ENCODE peak calls at places on chromosomes 16 and 17, in six cellular contexts. Y is mesothelial cell of epicardium; O is activated naive CD4-positive, alpha-beta T cell treated with anti-CD3 and anti-CD28 coated beads, Interleukin-2, amount 10 ng/mL, durations not matched to agents 7 days and 5 days; J is naive B cell; L is ovary; S is NCI-H1105. R is an unnamed sample.

GRCh38 chr16:53509906-53510703 is 7.1 kb upstream of the AKTIP start:
- DNase-seq in Y (peak; percentile 62), O (peak; percentile 61), J (peak; percentile 51), L (peak; percentile 44), S (peak; percentile 70), R (peak; percentile 68)

GRCh38 chr17:3773511-3773910 is 27.5 kb downstream of the ITGAE start:
- DNase-seq in Y (no peak), O (no peak), J (no peak), L (no peak), S (no peak), R (no peak)

GRCh38 chr17:74728702-74729075 is 8.4 kb upstream of the RAB37 start:
- DNase-seq in Y (no peak), O (no peak), J (no peak), L (no peak), S (no peak), R (no peak)

GRCh38 chr17:82272495-82273326 is 789 bp downstream of the CSNK1D start:
- DNase-seq in Y (no peak), O (peak; percentile 68), J (peak; percentile 54), L (peak; percentile 58), S (no peak), R (peak; percentile 56)

GRCh38 chr16:30354423-30355143 is 525 bp downstream of the CD2BP2 start:
- DNase-seq in Y (no peak), O (no peak), J (no peak), L (no peak), S (no peak), R (no peak)

GRCh38 chr17:82384051-82384729 is 12.6 kb downstream of the UTS2R start:
- DNase-seq in Y (no peak), O (no peak), J (no peak), L (no peak), S (peak; percentile 32), R (no peak)

GRCh38 chr17:73690581-73691135 is 46.4 kb upstream of the SDK2 start:
- DNase-seq in Y (no peak), O (no peak), J (no peak), L (no peak), S (no peak), R (no peak)

GRCh38 chr17:20008242-20009051 is 712 bp upstream of the SPECC1 start:
- DNase-seq in Y (no peak), O (peak; percentile 45), J (no peak), L (peak; percentile 41), S (peak; percentile 38), R (peak; percentile 20)

GRCh38 chr17:47733414-47734288 is 615 bp downstream of the TBX21 start:
- DNase-seq in Y (no peak), O (peak; percentile 34), J (peak; percentile 25), L (no peak), S (peak; percentile 35), R (no peak)

GRCh38 chr17:77420476-77420803 is 279.7 kb downstream of the SEC14L1 start:
- DNase-seq in Y (no peak), O (no peak), J (no peak), L (no peak), S (no peak), R (no peak)

GRCh38 chr17:57340160-57340981 is 84.0 kb downstream of the MSI2 start:
- DNase-seq in Y (no peak), O (no peak), J (no peak), L (no peak), S (no peak), R (no peak)

GRCh38 chr17:68705331-68706166 is 104.4 kb upstream of the FAM20A start:
- DNase-seq in Y (no peak), O (no peak), J (no peak), L (no peak), S (no peak), R (no peak)

GRCh38 chr17:45425125-45425983 is 7.3 kb downstream of the ARHGAP27 start:
- DNase-seq in Y (peak; percentile 76), O (no peak), J (no peak), L (no peak), S (peak; percentile 54), R (peak; percentile 61)

GRCh38 chr16:29848420-29849297 is 14.4 kb downstream of the CDIPT start:
- DNase-seq in Y (no peak), O (peak; percentile 90), J (peak; percentile 56), L (peak; percentile 79), S (peak; percentile 4), R (peak; percentile 71)

GRCh38 chr17:67125417-67125816 is 81.1 kb downstream of the CACNG1 start:
- DNase-seq in Y (no peak), O (no peak), J (no peak), L (no peak), S (no peak), R (no peak)

R was measured in left ventricle myocardium inferior.